ENCODE peak calls at places on chromosome X, in seven cellular contexts. One of them, this sample, is unnamed.

GRCh38 chrX:106917830-106918500 is 2.2 kb upstream of the CLDN2 start:
- DNase-seq in activated T-helper 1 cell treated with anti-CD3 and anti-CD28 coated beads, Interleukin-2, amount 50 U/mL, for 16 hours: no peak
- DNase-seq in NT2/D1: no peak
- DNase-seq in SHP77 treated with DMSO at 0.1 percent for 48 hours: no peak
- DNase-seq in GF-D8: peak
- DNase-seq in non-pigmented ciliary epithelial cell: no peak
- DNase-seq in SW 1271: no peak
- DNase-seq in this sample: no peak

GRCh38 chrX:150155396-150156048 is 207.6 kb upstream of the MAMLD1 start:
- DNase-seq in SHP77 treated with DMSO at 0.1 percent for 48 hours: no peak
- DNase-seq in NT2/D1: no peak
- DNase-seq in activated T-helper 1 cell treated with anti-CD3 and anti-CD28 coated beads, Interleukin-2, amount 50 U/mL, for 16 hours: no peak
- DNase-seq in non-pigmented ciliary epithelial cell: no peak
- DNase-seq in SW 1271: no peak
- DNase-seq in GF-D8: no peak
- DNase-seq in this sample: no peak

GRCh38 chrX:13265549-13266132 is 54.2 kb downstream of the ATXN3L start:
- DNase-seq in activated T-helper 1 cell treated with anti-CD3 and anti-CD28 coated beads, Interleukin-2, amount 50 U/mL, for 16 hours: no peak
- DNase-seq in SHP77 treated with DMSO at 0.1 percent for 48 hours: no peak
- DNase-seq in SW 1271: no peak
- DNase-seq in GF-D8: no peak
- DNase-seq in non-pigmented ciliary epithelial cell: no peak
- DNase-seq in NT2/D1: no peak
- DNase-seq in this sample: no peak

GRCh38 chrX:46208225-46208854 is 336.9 kb downstream of the ZNF674 start:
- DNase-seq in SHP77 treated with DMSO at 0.1 percent for 48 hours: no peak
- DNase-seq in GF-D8: no peak
- DNase-seq in SW 1271: no peak
- DNase-seq in non-pigmented ciliary epithelial cell: peak
- DNase-seq in activated T-helper 1 cell treated with anti-CD3 and anti-CD28 coated beads, Interleukin-2, amount 50 U/mL, for 16 hours: no peak
- DNase-seq in NT2/D1: no peak
- DNase-seq in this sample: no peak

GRCh38 chrX:84318661-84319060 is 130.7 kb upstream of the RPS6KA6 start:
- DNase-seq in activated T-helper 1 cell treated with anti-CD3 and anti-CD28 coated beads, Interleukin-2, amount 50 U/mL, for 16 hours: no peak
- DNase-seq in non-pigmented ciliary epithelial cell: no peak
- DNase-seq in GF-D8: no peak
- DNase-seq in SW 1271: no peak
- DNase-seq in SHP77 treated with DMSO at 0.1 percent for 48 hours: no peak
- DNase-seq in NT2/D1: no peak
- DNase-seq in this sample: no peak

GRCh38 chrX:150157291-150157690 is 205.8 kb upstream of the MAMLD1 start:
- DNase-seq in SW 1271: no peak
- DNase-seq in activated T-helper 1 cell treated with anti-CD3 and anti-CD28 coated beads, Interleukin-2, amount 50 U/mL, for 16 hours: no peak
- DNase-seq in non-pigmented ciliary epithelial cell: no peak
- DNase-seq in GF-D8: no peak
- DNase-seq in SHP77 treated with DMSO at 0.1 percent for 48 hours: no peak
- DNase-seq in NT2/D1: no peak
- DNase-seq in this sample: no peak

GRCh38 chrX:68432648-68433047 is 647 bp downstream of the OPHN1 start:
- DNase-seq in non-pigmented ciliary epithelial cell: no peak
- DNase-seq in GF-D8: no peak
- DNase-seq in SHP77 treated with DMSO at 0.1 percent for 48 hours: no peak
- DNase-seq in activated T-helper 1 cell treated with anti-CD3 and anti-CD28 coated beads, Interleukin-2, amount 50 U/mL, for 16 hours: no peak
- DNase-seq in SW 1271: no peak
- DNase-seq in NT2/D1: no peak
- DNase-seq in this sample: no peak

GRCh38 chrX:154091678-154092077 is 5.8 kb downstream of the MECP2 start:
- DNase-seq in SHP77 treated with DMSO at 0.1 percent for 48 hours: no peak
- DNase-seq in SW 1271: no peak
- DNase-seq in activated T-helper 1 cell treated with anti-CD3 and anti-CD28 coated beads, Interleukin-2, amount 50 U/mL, for 16 hours: no peak
- DNase-seq in GF-D8: no peak
- DNase-seq in NT2/D1: no peak
- DNase-seq in non-pigmented ciliary epithelial cell: no peak
- DNase-seq in this sample: no peak

GRCh38 chrX:15366507-15367352 is 17.5 kb downstream of the VEGFD start:
- DNase-seq in NT2/D1: no peak
- DNase-seq in GF-D8: peak
- DNase-seq in non-pigmented ciliary epithelial cell: no peak
- DNase-seq in SW 1271: no peak
- DNase-seq in SHP77 treated with DMSO at 0.1 percent for 48 hours: no peak
- DNase-seq in activated T-helper 1 cell treated with anti-CD3 and anti-CD28 coated beads, Interleukin-2, amount 50 U/mL, for 16 hours: no peak
- DNase-seq in this sample: no peak

GRCh38 chrX:105564536-105564935 is 257.8 kb upstream of the NRK start:
- DNase-seq in NT2/D1: no peak
- DNase-seq in GF-D8: no peak
- DNase-seq in SW 1271: no peak
- DNase-seq in non-pigmented ciliary epithelial cell: peak
- DNase-seq in activated T-helper 1 cell treated with anti-CD3 and anti-CD28 coated beads, Interleukin-2, amount 50 U/mL, for 16 hours: no peak
- DNase-seq in SHP77 treated with DMSO at 0.1 percent for 48 hours: no peak
- DNase-seq in this sample: no peak

GRCh38 chrX:72041901-72042859 is 89.5 kb downstream of the RTL5 start:
- DNase-seq in activated T-helper 1 cell treated with anti-CD3 and anti-CD28 coated beads, Interleukin-2, amount 50 U/mL, for 16 hours: no peak
- DNase-seq in SHP77 treated with DMSO at 0.1 percent for 48 hours: no peak
- DNase-seq in GF-D8: no peak
- DNase-seq in SW 1271: no peak
- DNase-seq in non-pigmented ciliary epithelial cell: no peak
- DNase-seq in NT2/D1: no peak
- DNase-seq in this sample: no peak

GRCh38 chrX:19846995-19847790 is 40.2 kb downstream of the SH3KBP1 start:
- DNase-seq in non-pigmented ciliary epithelial cell: peak
- DNase-seq in NT2/D1: no peak
- DNase-seq in SHP77 treated with DMSO at 0.1 percent for 48 hours: no peak
- DNase-seq in SW 1271: no peak
- DNase-seq in GF-D8: peak
- DNase-seq in activated T-helper 1 cell treated with anti-CD3 and anti-CD28 coated beads, Interleukin-2, amount 50 U/mL, for 16 hours: no peak
- DNase-seq in this sample: no peak

GRCh38 chrX:146755214-146755613 is 54.4 kb upstream of the CXorf51B start:
- DNase-seq in SHP77 treated with DMSO at 0.1 percent for 48 hours: no peak
- DNase-seq in GF-D8: no peak
- DNase-seq in SW 1271: no peak
- DNase-seq in activated T-helper 1 cell treated with anti-CD3 and anti-CD28 coated beads, Interleukin-2, amount 50 U/mL, for 16 hours: no peak
- DNase-seq in non-pigmented ciliary epithelial cell: no peak
- DNase-seq in NT2/D1: no peak
- DNase-seq in this sample: no peak

GRCh38 chrX:135416546-135416945 is 5.2 kb upstream of the SMIM10L2A start:
- DNase-seq in GF-D8: no peak
- DNase-seq in activated T-helper 1 cell treated with anti-CD3 and anti-CD28 coated beads, Interleukin-2, amount 50 U/mL, for 16 hours: no peak
- DNase-seq in SW 1271: no peak
- DNase-seq in SHP77 treated with DMSO at 0.1 percent for 48 hours: no peak
- DNase-seq in NT2/D1: no peak
- DNase-seq in non-pigmented ciliary epithelial cell: no peak
- DNase-seq in this sample: no peak

GRCh38 chrX:77918568-77918967 is 8.1 kb downstream of the ATP7A start:
- DNase-seq in activated T-helper 1 cell treated with anti-CD3 and anti-CD28 coated beads, Interleukin-2, amount 50 U/mL, for 16 hours: no peak
- DNase-seq in NT2/D1: no peak
- DNase-seq in GF-D8: peak
- DNase-seq in SW 1271: no peak
- DNase-seq in non-pigmented ciliary epithelial cell: no peak
- DNase-seq in SHP77 treated with DMSO at 0.1 percent for 48 hours: no peak
- DNase-seq in this sample: no peak

This sample was measured in neuronal stem cell.